ENCODE peak calls at places on chromosomes 13 and 19, in eight cellular contexts. P is T-helper 9 cell, U is stromal cell of bone marrow, N is GDM1, S is uterus, Y is EL, I is BJ, M is occipital lobe. O is an unnamed sample.

GRCh38 chr19:14325863-14326262 is 55.4 kb upstream of the ADGRE5 start:
- DNase-seq in N (no peak), I (no peak), U (no peak), P (no peak), M (no peak), Y (no peak), S (no peak), O (no peak)

GRCh38 chr13:108948269-108948671 is 318.9 kb downstream of the MYO16 start:
- DNase-seq in M (no peak), I (no peak), P (no peak), U (no peak), S (no peak), N (no peak), Y (no peak), O (no peak)

GRCh38 chr13:106566682-106567420 is 1.1 kb downstream of the ARGLU1 start:
- DNase-seq in Y (peak), U (peak), S (peak), I (no peak), P (peak), N (peak), M (no peak), O (no peak)

GRCh38 chr13:113157929-113158747 is at the start of gene PROZ:
- DNase-seq in U (no peak), I (no peak), Y (no peak), S (no peak), P (no peak), N (no peak), M (no peak), O (no peak)

GRCh38 chr19:47309608-47310007 is at the start of gene C5AR1:
- DNase-seq in N (no peak), Y (no peak), S (no peak), U (no peak), I (no peak), P (no peak), M (no peak), O (no peak)

GRCh38 chr19:8129061-8129460 is 20.3 kb downstream of the FBN3 start:
- DNase-seq in U (no peak), S (no peak), I (no peak), M (no peak), P (no peak), N (no peak), Y (no peak), O (no peak)

GRCh38 chr13:73971481-73971880 is 162.7 kb downstream of the KLF12 start:
- DNase-seq in S (no peak), I (no peak), N (no peak), M (no peak), P (no peak), Y (no peak), U (no peak), O (no peak)

GRCh38 chr13:21771075-21771474 is 100.2 kb downstream of the FGF9 start:
- DNase-seq in I (no peak), U (no peak), M (no peak), S (no peak), Y (no peak), P (no peak), N (no peak), O (no peak)

GRCh38 chr19:3358919-3359849 is 7.2 kb upstream of the NFIC start:
- DNase-seq in N (peak), P (peak), M (peak), Y (peak), U (no peak), S (peak), I (no peak), O (peak)

GRCh38 chr13:52851153-52851962 is 2.9 kb upstream of the PCDH8 start:
- DNase-seq in I (no peak), N (no peak), P (no peak), S (no peak), U (no peak), Y (peak), M (no peak), O (no peak)

GRCh38 chr13:51326782-51327181 is 12.7 kb upstream of the SERPINE3 start:
- DNase-seq in I (no peak), N (no peak), P (no peak), Y (no peak), M (no peak), U (no peak), S (no peak), O (no peak)

GRCh38 chr13:65656740-65657329 is 1573.3 kb downstream of the PCDH9 start:
- DNase-seq in N (no peak), Y (peak), S (no peak), U (peak), I (no peak), M (no peak), P (no peak), O (no peak)

GRCh38 chr19:44731081-44731480 is 17.4 kb upstream of the BCL3 start:
- DNase-seq in N (no peak), Y (no peak), U (no peak), I (no peak), P (no peak), M (no peak), S (no peak), O (no peak)

GRCh38 chr19:38263696-38264485 is 482 bp upstream of the SPINT2 start:
- DNase-seq in I (no peak), U (no peak), P (peak), N (peak), S (no peak), M (peak), Y (peak), O (no peak)

GRCh38 chr19:38792250-38793111 is 3.5 kb downstream of the LGALS7B start:
- DNase-seq in Y (no peak), M (no peak), U (no peak), N (no peak), S (no peak), I (no peak), P (peak), O (no peak)

GRCh38 chr13:38564751-38565150 is 122.1 kb upstream of the FREM2 start:
- DNase-seq in I (no peak), U (no peak), M (no peak), P (no peak), N (no peak), Y (no peak), S (no peak), O (no peak)

GRCh38 chr19:6970021-6970420 is 51.2 kb downstream of the MBD3L2B start:
- DNase-seq in Y (no peak), U (no peak), P (no peak), I (no peak), M (no peak), N (no peak), S (no peak), O (no peak)

GRCh38 chr19:42497492-42498226 is 30.6 kb downstream of the CEACAM1 start:
- DNase-seq in S (no peak), M (no peak), U (no peak), I (no peak), Y (no peak), P (no peak), N (no peak), O (no peak)

GRCh38 chr13:85525411-85525810 is 273.8 kb downstream of the SLITRK6 start:
- DNase-seq in U (no peak), N (no peak), P (no peak), Y (peak), S (no peak), I (no peak), M (no peak), O (no peak)

GRCh38 chr19:49555600-49556411 is 24.6 kb downstream of the NOSIP start:
- DNase-seq in S (peak), M (no peak), I (no peak), P (peak), U (no peak), Y (peak), N (no peak), O (no peak)

GRCh38 chr13:106859505-106859904 is 291.6 kb upstream of the ARGLU1 start:
- DNase-seq in N (no peak), I (no peak), Y (no peak), P (no peak), U (no peak), S (no peak), M (no peak), O (no peak)

GRCh38 chr13:50512602-50513527 is 330.6 kb downstream of the DLEU7 start:
- DNase-seq in U (no peak), M (peak), N (peak), Y (peak), I (no peak), S (peak), P (peak), O (no peak)

GRCh38 chr13:90500569-90500968 is 846.9 kb upstream of the MIR17HG start:
- DNase-seq in U (no peak), P (no peak), Y (no peak), S (no peak), N (no peak), I (no peak), M (no peak), O (no peak)

GRCh38 chr13:113837554-113838355 is 26.1 kb downstream of the GAS6 start:
- DNase-seq in I (peak), M (peak), N (no peak), S (peak), P (no peak), U (peak), Y (peak), O (peak)

GRCh38 chr13:101838305-101838835 is 385.9 kb downstream of the ITGBL1 start:
- DNase-seq in U (no peak), P (no peak), Y (peak), N (no peak), I (no peak), M (no peak), S (no peak), O (no peak)

GRCh38 chr19:33809960-33810359 is 13.3 kb downstream of the KCTD15 start:
- DNase-seq in I (no peak), Y (peak), P (no peak), N (no peak), M (no peak), S (no peak), U (no peak), O (no peak)

GRCh38 chr13:26024558-26024957 is 27.3 kb downstream of the SHISA2 start:
- DNase-seq in S (no peak), I (no peak), P (no peak), Y (no peak), M (no peak), N (no peak), U (no peak), O (no peak)

GRCh38 chr13:22770891-22771290 is 409.9 kb upstream of the SGCG start:
- DNase-seq in N (no peak), U (no peak), Y (no peak), I (no peak), P (no peak), M (no peak), S (no peak), O (no peak)